ENCODE peak calls at places on chromosomes 4 and X, in six cellular contexts. J is brain microvascular endothelial cell, E is fibroblast of lung, A is K562, Z is BJ, I is endodermal cell. O is an unnamed sample. For H3K36me3, the result is how much of the 10 kb centered on the place peaks cover.

GRCh38 chr4:184934961-184935360 is 83.3 kb upstream of the HELT start:
- DNase-seq in J (no peak), E (no peak), A (no peak), Z (no peak), I (no peak), O (no peak)

GRCh38 chr4:24067781-24068193 is 177.9 kb upstream of the PPARGC1A start:
- DNase-seq in J (peak), E (peak), A (no peak), Z (peak), I (peak), O (peak)

GRCh38 chr4:16233569-16234177 is 7.4 kb upstream of the TAPT1 start:
- DNase-seq in J (no peak), E (no peak), A (no peak), Z (no peak), I (no peak), O (no peak)

GRCh38 chrX:71996138-71996537 is 85.5 kb downstream of the NHSL2 start:
- DNase-seq in J (no peak), E (no peak), A (no peak), Z (no peak), I (no peak), O (no peak)

GRCh38 chr4:20194079-20195013 is 57.4 kb upstream of the SLIT2 start:
- DNase-seq in J (peak), E (peak), A (no peak), Z (peak), I (no peak), O (peak)

GRCh38 chr4:17807446-17807845 is 3.1 kb downstream of the DCAF16 start:
- DNase-seq in J (no peak), E (no peak), A (no peak), Z (no peak), I (no peak), O (no peak)

GRCh38 chrX:43141885-43142284 is 363.9 kb upstream of the PPP1R2C start:
- DNase-seq in J (no peak), E (no peak), A (no peak), Z (no peak), I (no peak), O (no peak)

GRCh38 chrX:42530027-42530426 is 247.9 kb downstream of the PPP1R2C start:
- DNase-seq in J (peak), E (peak), A (no peak), Z (peak), I (peak), O (peak)

GRCh38 chrX:51420610-51421009 is 75.8 kb downstream of the NUDT11 start:
- DNase-seq in J (peak), E (peak), A (peak), Z (no peak), I (no peak), O (peak)

GRCh38 chr4:176001171-176002006 is 64.3 kb upstream of the WDR17 start:
- DNase-seq in J (peak), E (peak), A (no peak), Z (no peak), I (peak), O (no peak)

GRCh38 chr4:22442956-22443355 is 72.9 kb downstream of the ADGRA3 start:
- DNase-seq in J (no peak), E (no peak), A (no peak), Z (no peak), I (no peak), O (no peak)

GRCh38 chr4:64079316-64079715 is 329.9 kb downstream of the TECRL start:
- DNase-seq in J (no peak), E (no peak), A (no peak), Z (no peak), I (no peak), O (peak)

GRCh38 chr4:186760576-186760975 is 36.9 kb upstream of the FAT1 start:
- DNase-seq in J (peak), E (peak), A (no peak), Z (no peak), I (no peak), O (peak)

GRCh38 chr4:76981649-76982048 is 32.1 kb downstream of the SEPTIN11 start:
- DNase-seq in J (no peak), E (no peak), A (no peak), Z (no peak), I (no peak), O (no peak)

GRCh38 chr4:156723951-156724668 is 247.5 kb downstream of the PDGFC start:
- DNase-seq in J (no peak), E (no peak), A (no peak), Z (no peak), I (no peak), O (no peak)

GRCh38 chr4:137909910-137910309 is 332.2 kb downstream of the SLC7A11 start:
- DNase-seq in J (no peak), E (no peak), A (no peak), Z (no peak), I (peak), O (peak)

GRCh38 chr4:137635108-137635507 is 102.8 kb upstream of the PCDH18 start:
- DNase-seq in J (peak), E (no peak), A (no peak), Z (no peak), I (no peak), O (peak)

DNA sequence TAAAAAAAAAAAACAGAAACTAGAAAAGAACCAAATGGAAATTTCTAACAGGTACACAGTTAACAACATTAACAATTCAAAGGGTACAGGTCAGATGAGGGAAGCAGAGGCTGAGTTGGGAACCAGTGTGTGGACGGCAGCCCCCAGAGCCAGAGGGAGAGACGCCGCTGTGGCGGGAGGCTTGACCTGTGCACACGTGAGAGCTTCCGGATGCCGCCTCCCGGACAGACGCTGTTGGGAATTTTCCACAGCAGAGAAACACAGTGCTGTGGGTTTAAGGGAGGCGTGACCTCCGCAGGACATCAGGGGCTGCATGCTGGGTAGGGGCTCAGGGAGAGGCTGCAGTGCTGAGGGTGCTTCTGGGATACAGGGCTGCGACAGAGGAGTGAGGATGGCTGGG is 22.2 kb downstream of the TACC3 start:
- DNase-seq in J (no peak), E (no peak), A (no peak), Z (no peak), I (no peak), O (no peak)
- H3K36me3 ChIP-seq in J (under half), E (under half), A (half or more), Z (under half), I (under half), O (under half)

GRCh38 chrX:140034916-140035315 is 69.6 kb upstream of the CXorf66 start:
- DNase-seq in J (no peak), E (no peak), A (no peak), Z (no peak), I (no peak), O (peak)
- TF ChIP-seq CTCF in J (no peak), E (no peak), A (peak), Z (peak), I (peak), O (peak)

GRCh38 chr4:72817012-72817411 is 248.0 kb upstream of the ADAMTS3 start:
- DNase-seq in J (peak), E (peak), A (no peak), Z (peak), I (no peak), O (no peak)

GRCh38 chr4:72820107-72820506 is 249.4 kb downstream of the COX18 start:
- DNase-seq in J (no peak), E (no peak), A (no peak), Z (no peak), I (no peak), O (no peak)
- H3K4me3 ChIP-seq in J (no peak), E (no peak), A (no peak), Z (no peak), I (no peak), O (no peak)

DNA sequence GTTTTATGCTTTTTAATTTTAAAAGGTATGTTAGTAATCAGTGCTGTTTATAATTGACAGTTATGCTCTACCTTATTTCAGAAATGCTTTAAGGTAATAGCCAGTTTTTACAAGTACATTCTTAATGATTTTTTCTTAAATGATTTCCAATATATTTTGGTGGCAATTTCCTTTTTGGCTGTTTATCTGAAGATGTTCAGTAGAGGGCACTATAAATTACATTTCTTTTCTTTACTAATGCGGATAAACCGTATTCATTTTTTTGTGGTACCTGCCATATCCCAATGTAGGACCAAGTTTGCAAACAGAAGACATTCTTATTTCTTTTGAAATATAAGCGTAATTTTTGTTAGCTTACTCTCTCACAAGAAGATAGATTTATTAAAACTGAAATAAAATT is 65.4 kb downstream of the CCKAR start:
- DNase-seq in J (no peak), E (no peak), A (no peak), Z (no peak), I (no peak), O (no peak)
- H3K36me3 ChIP-seq in J (under half), E (under half), A (under half), Z (under half), I (half or more), O (under half)